ENCODE peak calls at places on chromosomes 6 and 20, in four cellular contexts. Q is cardiac fibroblast, R is adrenal gland, O is aorta. S is an unnamed sample.
A peak's percentile ranks its signal among the peaks of the same experiment; 100 is the strongest.

GRCh38 chr20:13857304-13857703 is 72.5 kb downstream of the NDUFAF5 start:
- DNase-seq in Q (no peak), R (peak; percentile 62), O (peak; percentile 84), S (no peak)

GRCh38 chr6:97668716-97669115 is 385.7 kb upstream of the MMS22L start:
- DNase-seq in Q (no peak), R (no peak), O (no peak), S (no peak)

GRCh38 chr20:2771631-2772080 is 28.8 kb downstream of the CPXM1 start:
- DNase-seq in R (no peak), O (no peak), Q (peak; percentile 36), S (no peak)

GRCh38 chr6:156685823-156686428 is 91.3 kb upstream of the ARID1B start:
- DNase-seq in O (no peak), Q (no peak), R (no peak), S (no peak)

GRCh38 chr6:40444811-40445210 is 142.4 kb downstream of the LRFN2 start:
- DNase-seq in R (no peak), O (no peak), Q (no peak), S (no peak)

GRCh38 chr6:38326837-38327236 is 312.9 kb downstream of the BTBD9 start:
- DNase-seq in Q (no peak), R (no peak), O (no peak), S (no peak)

GRCh38 chr6:89940225-89941027 is 46.2 kb downstream of the GJA10 start:
- DNase-seq in Q (peak; percentile 89), R (peak; percentile 56), O (no peak), S (peak; percentile 81)

GRCh38 chr6:55678330-55679224 is 99.6 kb upstream of the HMGCLL1 start:
- DNase-seq in R (no peak), Q (no peak), O (no peak), S (peak; percentile 39)

GRCh38 chr6:157569543-157569942 is 188.6 kb downstream of the ZDHHC14 start:
- DNase-seq in O (no peak), R (no peak), Q (no peak), S (no peak)

GRCh38 chr20:34792687-34793363 is 32.6 kb downstream of the NCOA6 start:
- DNase-seq in O (no peak), Q (no peak), R (no peak), S (no peak)

DNA sequence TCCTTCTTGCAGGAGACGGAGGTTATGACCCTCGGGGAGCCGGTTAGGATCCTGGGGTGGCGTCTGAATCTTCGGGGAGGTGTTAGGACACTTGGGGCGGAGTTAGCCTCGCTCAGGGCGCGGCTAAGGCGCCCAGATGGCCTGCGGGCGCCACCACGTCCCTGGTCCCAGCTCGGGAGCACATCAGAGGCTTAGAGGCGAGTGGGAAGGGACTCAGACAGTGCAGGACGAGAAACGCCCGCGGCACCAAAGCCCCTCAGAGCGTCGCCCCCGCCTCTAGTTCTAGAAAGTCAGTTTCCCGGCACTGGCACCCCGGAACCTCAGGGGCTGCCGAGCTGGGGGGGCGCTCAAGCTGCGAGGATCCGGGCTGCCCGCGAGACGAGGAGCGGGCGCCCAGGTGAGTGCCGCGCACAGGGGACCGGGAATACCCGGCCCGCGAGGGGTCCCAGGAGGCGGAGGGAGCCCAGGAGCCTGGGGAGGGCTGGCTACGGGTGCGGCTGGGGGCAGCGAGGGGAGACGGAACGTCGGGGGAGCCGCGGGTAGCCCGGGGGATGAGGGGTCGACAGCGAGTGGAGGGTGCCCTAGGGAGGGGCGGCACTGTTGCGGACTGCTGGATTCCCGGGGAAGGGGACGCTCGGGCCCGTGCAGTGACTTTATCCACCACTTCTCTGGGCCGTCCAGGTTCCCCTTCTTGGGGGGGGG is at the start of gene HCK:
- DNase-seq in O (peak; percentile 72), R (no peak), Q (no peak), S (no peak)
- H3K4me3 ChIP-seq in O (no peak within 1 kb of the TSS), R (peak within 1 kb of the TSS; percentile 9), Q (no peak within 1 kb of the TSS), S (no peak within 1 kb of the TSS)

GRCh38 chr6:128491041-128491642 is 29.3 kb downstream of the PTPRK start:
- DNase-seq in R (no peak), O (no peak), Q (peak; percentile 52), S (peak; percentile 68)
- H3K4me3 ChIP-seq in R (no peak overlapping the region), O (peak overlapping the region; percentile 4), Q (peak overlapping the region; percentile 42), S (peak overlapping the region; percentile 41)

GRCh38 chr20:32333181-32333987 is 24.7 kb upstream of the ASXL1 start:
- DNase-seq in Q (no peak), O (no peak), R (no peak), S (no peak)

GRCh38 chr20:32336918-32337347 is 21.2 kb upstream of the ASXL1 start:
- DNase-seq in Q (peak; percentile 64), R (no peak), O (no peak), S (no peak)

GRCh38 chr20:32330555-32330897 is 27.6 kb upstream of the ASXL1 start:
- DNase-seq in R (no peak), Q (no peak), O (no peak), S (no peak)

GRCh38 chr20:32332614-32333013 is 25.5 kb upstream of the ASXL1 start:
- DNase-seq in Q (peak; percentile 38), R (peak; percentile 46), O (no peak), S (no peak)

DNA sequence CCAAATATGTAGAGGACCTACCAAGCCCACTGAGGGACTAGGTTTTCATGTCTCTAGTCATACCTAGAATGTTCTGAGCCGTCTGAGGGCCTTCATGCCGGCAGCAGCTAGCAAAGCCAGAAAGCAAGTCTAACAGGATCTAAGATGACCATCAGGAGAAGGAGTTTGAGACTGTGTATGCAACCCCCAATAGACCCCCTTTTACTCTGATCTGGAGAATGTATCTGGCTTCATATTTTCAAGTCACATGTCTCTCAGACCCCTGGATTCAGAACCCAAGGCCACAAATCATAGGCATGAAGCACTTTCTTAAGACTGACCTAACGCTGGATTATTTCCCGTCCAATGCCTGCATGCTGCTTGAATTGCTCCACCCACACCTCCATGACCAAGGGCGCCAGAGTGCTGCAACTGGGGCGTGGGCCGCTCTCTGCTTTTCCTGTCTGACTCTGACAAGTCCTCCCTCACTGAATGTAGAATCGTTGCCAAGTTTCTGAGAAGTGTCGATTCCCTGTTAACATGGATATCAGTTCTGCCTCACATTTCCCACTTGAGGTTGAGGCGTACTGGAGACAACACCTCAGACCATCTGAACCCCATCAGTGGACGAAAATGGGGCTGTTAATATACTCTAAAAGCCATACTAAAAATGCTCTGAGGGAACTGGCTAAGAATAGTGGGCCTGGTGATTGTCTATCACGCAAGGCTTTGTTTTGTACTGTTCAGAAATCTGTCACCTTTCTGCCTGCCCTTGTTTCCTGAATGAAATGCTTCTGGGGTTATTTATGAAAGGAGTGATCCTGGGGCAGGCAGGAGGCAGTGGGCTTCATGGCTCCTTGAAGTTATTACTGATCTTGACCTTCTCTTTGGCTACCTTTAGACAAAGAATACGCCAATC is 23.9 kb upstream of the ASXL1 start:
- DNase-seq in O (no peak), R (peak; percentile 22), Q (peak; percentile 78), S (no peak)
- H3K4me3 ChIP-seq in O (no peak overlapping the region), R (no peak overlapping the region), Q (no peak overlapping the region), S (no peak overlapping the region)

DNA sequence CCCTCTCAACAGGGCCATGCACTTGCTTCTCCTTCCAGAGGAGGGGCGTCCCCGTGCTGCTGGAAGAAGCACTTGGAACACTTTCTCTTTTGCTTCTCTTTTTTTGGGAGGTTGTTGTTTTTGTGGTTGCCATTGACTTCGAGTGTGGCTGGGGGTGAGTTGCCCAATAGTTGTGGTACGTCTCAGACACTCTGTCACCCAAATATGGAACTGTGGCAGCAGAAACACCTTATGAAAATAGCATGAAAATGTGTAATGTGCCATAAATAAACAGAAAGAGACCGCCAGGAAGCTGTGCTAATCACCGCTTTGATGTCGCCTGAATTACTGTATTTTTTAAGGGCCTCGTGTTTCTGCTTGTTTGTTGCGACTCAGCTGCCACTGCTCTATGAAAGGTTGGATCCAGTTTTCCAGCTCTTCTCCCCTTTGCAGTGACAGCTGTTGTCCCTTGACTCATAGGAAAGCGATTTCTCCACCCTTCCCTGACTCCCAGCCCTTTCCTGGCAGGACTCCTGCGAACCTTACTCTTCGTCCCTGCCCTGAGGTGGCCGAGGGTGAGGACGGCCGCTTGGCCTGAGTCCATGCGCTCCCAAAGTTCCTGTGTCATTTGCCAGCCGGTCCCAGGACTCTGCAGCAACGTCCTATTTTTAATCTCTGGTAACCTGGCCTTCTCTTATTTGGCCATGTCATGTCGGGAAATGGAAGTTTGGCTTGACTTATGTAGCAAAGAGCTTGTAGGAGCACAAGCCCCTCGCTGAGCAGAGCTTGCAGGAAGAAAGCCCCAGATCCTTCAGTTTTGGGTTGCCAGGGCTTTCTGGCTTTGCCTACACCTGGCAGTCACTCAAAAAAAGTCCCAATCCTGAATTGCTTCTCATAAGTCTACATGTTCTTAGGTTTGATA is 694.6 kb downstream of the QKI start:
- DNase-seq in Q (peak; percentile 55), R (peak; percentile 92), O (peak; percentile 84), S (no peak)
- H3K4me3 ChIP-seq in Q (no peak overlapping the region), R (no peak overlapping the region), O (no peak overlapping the region), S (no peak overlapping the region)

GRCh38 chr6:13573255-13573654 is 1.1 kb upstream of the SIRT5 start:
- DNase-seq in R (no peak), O (no peak), Q (no peak), S (no peak)
- H3K4me3 ChIP-seq in R (no peak overlapping the region), O (no peak overlapping the region), Q (peak overlapping the region; percentile 54), S (peak overlapping the region; percentile 85)

DNA sequence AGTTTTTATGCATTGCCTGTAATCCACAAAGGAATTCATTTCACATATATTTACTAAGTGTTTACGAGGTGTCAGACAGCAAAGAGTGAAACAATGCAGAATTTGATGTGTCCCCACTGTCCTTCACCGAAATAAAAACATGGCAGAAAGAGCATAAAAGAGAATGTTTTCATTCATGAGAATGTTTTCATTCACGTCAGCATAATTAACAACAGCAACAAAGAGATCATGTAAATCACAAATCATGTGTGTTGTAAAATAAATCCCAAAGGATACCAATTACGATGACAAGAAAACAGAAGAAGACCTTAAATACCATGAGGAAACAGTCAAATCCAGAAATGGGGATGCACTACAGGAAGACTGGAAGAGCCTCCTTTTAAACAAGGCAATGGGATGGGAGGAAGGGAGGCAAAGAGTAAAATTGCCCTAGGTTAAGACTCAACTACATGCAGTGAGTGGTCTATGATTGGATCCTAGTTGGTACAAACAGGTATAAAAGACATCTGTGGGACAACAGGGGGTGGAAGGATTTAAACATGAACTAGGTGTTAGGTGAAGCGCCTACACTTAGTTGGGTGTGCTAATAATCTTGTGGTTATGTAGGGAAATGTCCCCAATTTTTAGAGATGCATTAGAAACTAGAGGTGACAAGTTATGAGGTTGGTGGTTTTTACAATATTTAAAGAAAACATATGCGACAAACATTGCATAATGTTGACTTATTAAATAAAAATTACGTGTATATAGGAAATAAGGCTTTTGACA is 1.5 kb downstream of the ZSCAN31 start:
- DNase-seq in O (no peak), Q (no peak), R (no peak), S (no peak)
- H3K4me3 ChIP-seq in O (no peak overlapping the region), Q (no peak overlapping the region), R (no peak overlapping the region), S (no peak overlapping the region)

DNA sequence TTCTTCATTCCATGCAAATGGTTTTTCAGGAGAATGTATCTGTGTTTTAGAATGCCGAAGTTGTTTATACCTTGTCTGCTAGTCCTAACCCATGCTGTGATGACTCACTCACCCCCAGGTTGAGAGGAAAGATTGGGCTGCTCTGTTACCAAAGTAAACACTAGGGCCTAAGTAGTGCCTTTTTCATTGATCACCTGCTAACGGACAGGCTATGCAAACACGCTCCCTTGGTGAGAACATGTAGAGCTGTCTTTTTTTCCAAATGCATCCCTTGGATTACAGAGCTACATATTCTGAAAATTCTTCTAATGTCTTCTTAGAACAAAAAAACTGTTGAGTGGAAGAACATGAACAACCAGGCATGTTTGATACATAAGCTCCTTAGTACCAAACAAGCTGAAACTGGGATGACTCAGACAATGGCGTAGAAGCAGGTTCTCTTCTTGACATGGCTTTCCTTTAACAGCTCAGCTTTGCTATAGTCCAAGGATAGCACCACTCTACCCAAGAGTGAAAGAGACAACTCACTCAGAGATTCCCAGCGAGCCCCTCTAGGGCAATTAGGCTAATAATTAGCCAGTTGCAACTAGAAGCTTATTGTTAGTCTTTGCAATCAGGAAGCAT is 20.5 kb downstream of the PERP start:
- DNase-seq in O (no peak), Q (no peak), R (no peak), S (peak; percentile 79)
- H3K4me3 ChIP-seq in O (no peak overlapping the region), Q (no peak overlapping the region), R (no peak overlapping the region), S (no peak overlapping the region)